ENCODE peak calls at places on chromosome 2, in seven cellular contexts. S is dorsolateral prefrontal cortex, Q is A549, D is substantia nigra, Z is astrocyte, F is tibial artery, T is hepatocyte. I is an unnamed sample.

GRCh38 chr2:134917958-134918517 is 584 bp upstream of the CCNT2 start:
- DNase-seq in F (no peak), T (no peak), S (no peak), Q (no peak), D (no peak), Z (no peak), I (peak)

GRCh38 chr2:41827354-41827971 is 220.4 kb upstream of the PKDCC start:
- DNase-seq in T (no peak), Z (no peak), F (no peak), D (no peak), Q (peak), S (no peak), I (no peak)

GRCh38 chr2:9771481-9772017 is 71.7 kb upstream of the TAF1B start:
- DNase-seq in D (peak), S (peak), Z (peak), F (no peak), Q (peak), T (peak), I (no peak)

GRCh38 chr2:226074391-226074790 is 674.9 kb downstream of the NYAP2 start:
- DNase-seq in Q (no peak), D (no peak), S (no peak), Z (no peak), T (no peak), F (no peak), I (no peak)

GRCh38 chr2:2237563-2237962 is 93.5 kb downstream of the MYT1L start:
- DNase-seq in S (no peak), Z (no peak), T (no peak), F (no peak), D (no peak), Q (no peak), I (no peak)

GRCh38 chr2:167198009-167198408 is 309.7 kb downstream of the XIRP2 start:
- DNase-seq in Q (no peak), F (no peak), S (no peak), D (no peak), Z (no peak), T (no peak), I (no peak)

GRCh38 chr2:236871500-236872001 is 214.1 kb upstream of the COPS8 start:
- DNase-seq in Z (peak), F (peak), T (peak), S (no peak), Q (peak), D (peak), I (no peak)

GRCh38 chr2:48771241-48772014 is 15.9 kb upstream of the LHCGR start:
- DNase-seq in T (peak), D (no peak), S (no peak), Q (no peak), Z (no peak), F (no peak), I (no peak)

GRCh38 chr2:9060819-9061218 is 57.3 kb upstream of the MBOAT2 start:
- DNase-seq in F (no peak), T (no peak), D (no peak), Q (no peak), S (no peak), Z (peak), I (no peak)

GRCh38 chr2:127133793-127134192 is 26.8 kb upstream of the BIN1 start:
- DNase-seq in S (no peak), D (no peak), Z (no peak), T (no peak), F (no peak), Q (no peak), I (no peak)

GRCh38 chr2:31253344-31254155 is 19.6 kb downstream of the EHD3 start:
- DNase-seq in S (no peak), Q (no peak), F (no peak), T (peak), Z (no peak), D (no peak), I (no peak)

GRCh38 chr2:220682616-220683015 is 889.5 kb downstream of the EPHA4 start:
- DNase-seq in D (no peak), F (no peak), T (no peak), Z (peak), Q (peak), S (no peak), I (no peak)

GRCh38 chr2:10345813-10346212 is 43.1 kb downstream of the HPCAL1 start:
- DNase-seq in F (no peak), T (no peak), D (no peak), Q (no peak), Z (no peak), S (no peak), I (no peak)

GRCh38 chr2:120802161-120802560 is 66.5 kb downstream of the GLI2 start:
- DNase-seq in Z (peak), D (no peak), F (peak), Q (no peak), T (no peak), S (no peak), I (no peak)

GRCh38 chr2:195575879-195576391 is 81.1 kb upstream of the SLC39A10 start:
- DNase-seq in D (no peak), Q (peak), Z (peak), F (no peak), T (peak), S (no peak), I (no peak)

GRCh38 chr2:158732573-158733429 is 62.3 kb upstream of the DAPL1 start:
- DNase-seq in F (no peak), S (no peak), Z (no peak), D (no peak), T (no peak), Q (no peak), I (no peak)

GRCh38 chr2:115364078-115364477 is 921.6 kb downstream of the DPP10 start:
- DNase-seq in Q (no peak), D (no peak), F (no peak), T (no peak), S (no peak), Z (peak), I (no peak)

DNA sequence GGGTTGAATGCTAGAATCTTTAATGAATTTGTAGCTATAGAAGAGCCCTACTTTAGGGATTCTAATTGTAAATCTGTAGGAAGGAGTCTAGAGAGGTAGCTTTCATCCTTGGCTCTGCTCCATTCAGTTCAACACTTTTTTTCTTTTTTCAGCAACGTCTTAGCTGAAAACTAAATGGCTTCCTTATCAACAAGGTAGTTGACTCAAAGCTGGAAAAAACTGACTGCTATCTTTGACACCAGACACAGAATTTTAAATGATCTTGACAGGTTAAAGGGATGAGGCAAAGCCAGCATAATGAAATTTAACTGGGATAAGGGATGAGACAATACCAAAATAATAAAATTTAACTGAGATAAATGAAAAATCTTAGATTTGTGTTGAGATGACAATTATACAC is 54.9 kb downstream of the TMEFF2 start:
- DNase-seq in F (no peak), T (no peak), Z (no peak), Q (no peak), S (no peak), D (no peak), I (no peak)
- H3K27ac ChIP-seq in F (no peak), T (no peak), Z (no peak), Q (no peak), S (no peak), D (no peak), I (no peak)

DNA sequence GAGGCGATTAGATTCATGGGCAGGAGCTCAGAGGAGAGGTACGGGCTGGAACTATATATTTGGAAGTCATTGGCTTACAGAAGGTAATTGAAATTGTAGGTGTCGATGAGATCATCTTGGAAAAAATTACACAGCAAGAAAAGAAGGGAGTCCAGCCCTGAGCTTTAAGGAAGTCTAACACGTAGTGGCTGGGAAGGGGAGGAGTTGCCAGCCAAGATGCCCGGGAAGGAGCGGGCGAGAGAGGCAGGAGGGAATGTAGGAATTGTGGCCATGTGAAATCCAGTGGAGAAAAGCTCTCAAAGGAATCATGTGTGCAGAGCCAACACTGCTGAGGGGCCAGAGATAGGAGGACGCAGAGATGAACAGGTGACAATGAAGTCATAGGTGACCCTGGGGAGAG is 25.6 kb upstream of the SCYGR1 start:
- DNase-seq in S (no peak), F (no peak), D (no peak), Z (no peak), Q (no peak), T (no peak), I (no peak)
- H3K27ac ChIP-seq in S (no peak), F (no peak), D (no peak), Z (no peak), Q (peak), T (peak), I (no peak)

DNA sequence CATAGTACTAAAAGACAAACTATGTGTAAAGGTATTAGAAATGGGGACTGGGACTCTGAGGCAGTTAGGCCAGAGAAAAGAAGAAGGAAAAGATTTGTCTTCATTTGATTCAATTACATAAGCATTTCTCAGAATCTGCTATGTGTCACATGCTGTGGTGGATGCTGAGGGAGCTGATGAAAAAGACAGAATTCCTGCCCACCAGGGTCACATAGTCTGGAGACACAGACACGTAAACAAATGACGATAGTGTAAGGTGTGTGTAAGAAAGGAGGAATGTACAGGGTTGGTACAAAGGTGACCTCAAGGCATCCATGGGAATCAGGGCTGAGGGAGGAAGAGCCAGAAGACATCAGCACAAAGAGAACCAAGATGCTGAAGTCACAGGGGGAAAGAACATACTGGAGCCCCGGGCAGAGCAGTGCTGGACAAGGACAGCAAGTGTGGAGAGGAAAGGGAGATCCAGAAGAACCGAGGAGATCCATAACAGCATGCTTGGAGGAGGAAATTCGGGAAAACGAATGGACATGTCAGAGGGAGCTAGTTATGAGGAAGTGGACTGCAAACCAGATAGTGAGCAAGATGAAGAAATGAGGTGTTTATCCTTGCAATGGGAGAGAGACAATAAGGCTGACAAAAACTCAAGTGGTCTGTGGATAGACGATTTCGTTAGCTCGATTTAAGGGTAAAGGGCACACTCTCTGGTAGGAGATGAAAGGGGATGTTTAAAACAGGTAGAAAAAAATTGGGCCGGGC is 1.2 kb upstream of the MAPRE3 start:
- DNase-seq in Z (peak), T (no peak), Q (peak), F (no peak), D (no peak), S (no peak), I (no peak)
- H3K27ac ChIP-seq in Z (peak), T (peak), Q (no peak), F (no peak), D (no peak), S (peak), I (no peak)

GRCh38 chr2:74293191-74294065 is 49.8 kb downstream of the SLC4A5 start:
- DNase-seq in Z (peak), Q (no peak), S (no peak), D (no peak), F (no peak), T (no peak), I (no peak)
- H3K27ac ChIP-seq in Z (no peak), Q (no peak), S (no peak), D (no peak), F (no peak), T (peak), I (no peak)

GRCh38 chr2:197675246-197675645 is at the start of gene RFTN2:
- DNase-seq in F (no peak), Z (no peak), T (no peak), S (no peak), Q (no peak), D (no peak), I (no peak)
- H3K27ac ChIP-seq in F (peak), Z (peak), T (peak), S (peak), Q (no peak), D (peak), I (no peak)

GRCh38 chr2:189552991-189553404 is 27.6 kb downstream of the SLC40A1 start:
- DNase-seq in Z (no peak), F (no peak), D (no peak), S (no peak), T (no peak), Q (peak), I (no peak)

GRCh38 chr2:189555243-189555642 is 25.3 kb downstream of the SLC40A1 start:
- DNase-seq in F (no peak), Q (peak), T (peak), Z (no peak), D (no peak), S (no peak), I (no peak)

GRCh38 chr2:189553689-189554088 is 26.9 kb downstream of the SLC40A1 start:
- DNase-seq in S (no peak), D (no peak), F (no peak), Z (no peak), Q (no peak), T (no peak), I (no peak)

GRCh38 chr2:189551808-189552207 is 28.8 kb downstream of the SLC40A1 start:
- DNase-seq in D (no peak), Q (no peak), Z (no peak), F (no peak), S (no peak), T (no peak), I (no peak)

DNA sequence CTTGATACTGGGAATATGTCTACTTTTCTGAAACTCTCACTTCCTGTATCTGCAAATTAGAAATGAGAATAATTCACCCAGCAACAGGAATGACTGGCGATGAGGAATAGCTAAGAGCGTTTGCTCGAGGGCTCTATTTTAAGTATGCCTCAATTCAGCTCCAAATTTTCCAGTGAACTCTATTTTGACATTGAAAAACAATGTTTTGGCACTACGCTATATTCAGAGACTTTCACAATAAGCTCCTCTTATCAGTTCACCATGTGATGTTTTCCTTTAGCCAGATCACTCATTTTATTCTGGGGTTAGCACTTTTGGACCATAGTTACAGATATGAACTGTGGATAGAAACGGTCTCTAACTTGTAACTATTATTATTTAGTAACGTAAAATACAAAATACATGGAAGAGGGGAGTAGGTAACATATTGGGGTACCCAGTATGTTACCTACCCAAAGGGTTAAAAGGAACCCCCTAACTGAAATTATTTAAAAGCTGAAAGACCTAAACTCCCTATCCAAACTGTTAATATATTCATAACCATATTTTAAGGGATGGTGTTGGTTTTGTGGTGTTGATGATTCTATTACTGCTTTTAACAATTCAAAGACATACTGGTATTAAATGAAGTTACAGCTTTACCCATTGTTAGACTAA is 28.1 kb downstream of the SLC40A1 start:
- DNase-seq in T (peak), Z (peak), Q (no peak), D (no peak), F (no peak), S (no peak), I (no peak)
- H3K27ac ChIP-seq in T (peak), Z (no peak), Q (peak), D (no peak), F (peak), S (no peak), I (no peak)

DNA sequence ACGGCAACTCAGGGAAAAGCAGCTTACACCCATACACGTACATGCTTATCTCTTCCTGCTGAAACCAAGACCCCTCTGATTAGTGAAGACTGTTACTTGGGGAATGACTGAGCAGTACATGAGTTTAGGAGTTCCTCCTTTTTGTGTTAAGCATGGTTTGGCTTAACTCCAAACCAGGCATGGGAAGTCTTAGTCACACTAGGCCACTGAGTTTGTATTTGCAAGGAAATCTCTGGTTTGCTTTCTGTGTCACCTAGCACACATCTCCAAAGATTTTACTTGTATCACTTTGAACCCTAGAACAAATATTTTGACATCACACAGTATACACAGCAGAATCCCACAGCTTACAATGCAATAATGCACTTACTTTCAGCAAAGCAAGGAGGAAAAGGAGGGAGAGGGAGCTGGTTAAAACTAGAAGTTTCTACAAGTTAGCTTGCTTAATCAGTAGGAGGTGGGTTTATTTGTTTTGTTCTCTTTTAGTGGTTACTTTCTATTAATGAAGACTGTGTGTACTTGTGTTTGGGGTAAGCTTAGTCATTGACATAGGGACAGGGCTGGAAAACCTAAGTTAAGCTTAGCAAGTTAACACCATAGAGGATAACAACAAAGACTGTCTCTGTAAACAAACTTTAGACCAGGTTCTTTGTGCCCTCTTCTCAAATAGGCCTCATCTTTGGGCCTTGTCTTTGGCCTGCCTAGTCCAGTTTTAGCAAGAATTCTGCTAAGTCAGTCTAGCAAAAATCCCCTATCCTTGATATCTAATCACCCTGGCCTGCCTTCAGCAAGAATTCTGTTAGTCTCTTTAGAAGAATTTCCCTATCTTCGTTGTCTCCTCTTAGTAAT is 219.4 kb downstream of the MREG start:
- DNase-seq in Q (peak), D (no peak), T (peak), Z (peak), S (no peak), F (peak), I (no peak)
- H3K27ac ChIP-seq in Q (peak), D (no peak), T (peak), Z (peak), S (no peak), F (peak), I (no peak)